ENCODE peak calls at places on chromosomes 16 and 17, in nine cellular contexts. L, U, V, Z, D, M, I, O and R are unnamed samples.

GRCh38 chr16:31471875-31472558 is at the start of gene TGFB1I1:
- DNase-seq in L (peak; percentile 61), U (no peak), V (no peak), Z (no peak), D (peak; percentile 90), M (peak; percentile 90), I (peak; percentile 60), O (no peak), R (peak; percentile 89)

GRCh38 chr17:42475853-42476252 is 17.2 kb downstream of the ATP6V0A1 start:
- DNase-seq in L (no peak), U (no peak), V (no peak), Z (no peak), D (no peak), M (no peak), I (no peak), O (no peak), R (no peak)

GRCh38 chr17:82400830-82401229 is 17.3 kb upstream of the HEXD start:
- DNase-seq in L (no peak), U (no peak), V (peak; percentile 36), Z (no peak), D (no peak), M (no peak), I (peak; percentile 35), O (no peak), R (no peak)

GRCh38 chr17:73293480-73293911 is 18.3 kb downstream of the CDC42EP4 start:
- DNase-seq in L (no peak), U (peak; percentile 78), V (no peak), Z (peak; percentile 70), D (peak; percentile 78), M (peak; percentile 77), I (no peak), O (peak; percentile 78), R (peak; percentile 57)

GRCh38 chr17:12680993-12681392 is 15.3 kb downstream of the MYOCD start:
- DNase-seq in L (no peak), U (no peak), V (no peak), Z (no peak), D (no peak), M (no peak), I (no peak), O (no peak), R (no peak)

GRCh38 chr17:79182176-79183160 is 107.8 kb downstream of the ENGASE start:
- DNase-seq in L (no peak), U (no peak), V (no peak), Z (no peak), D (no peak), M (no peak), I (no peak), O (no peak), R (no peak)

GRCh38 chr16:66923247-66923851 is 2.0 kb downstream of the RRAD start:
- DNase-seq in L (no peak), U (no peak), V (no peak), Z (no peak), D (peak; percentile 73), M (no peak), I (no peak), O (no peak), R (no peak)

GRCh38 chr17:68832140-68832871 is 122.9 kb downstream of the ABCA8 start:
- DNase-seq in L (no peak), U (no peak), V (no peak), Z (no peak), D (no peak), M (peak; percentile 13), I (peak; percentile 20), O (no peak), R (no peak)

GRCh38 chr16:70726869-70727494 is 41.1 kb upstream of the MTSS2 start:
- DNase-seq in L (no peak), U (no peak), V (no peak), Z (no peak), D (peak; percentile 73), M (no peak), I (no peak), O (no peak), R (no peak)

GRCh38 chr16:70728145-70728544 is 42.3 kb upstream of the MTSS2 start:
- DNase-seq in L (no peak), U (no peak), V (no peak), Z (no peak), D (no peak), M (no peak), I (no peak), O (no peak), R (no peak)

GRCh38 chr16:70725024-70725911 is 39.4 kb upstream of the MTSS2 start:
- DNase-seq in L (no peak), U (no peak), V (no peak), Z (no peak), D (peak; percentile 69), M (no peak), I (no peak), O (no peak), R (no peak)

GRCh38 chr16:70724146-70725023 is 38.5 kb upstream of the MTSS2 start:
- DNase-seq in L (no peak), U (no peak), V (no peak), Z (no peak), D (no peak), M (no peak), I (no peak), O (no peak), R (no peak)

DNA sequence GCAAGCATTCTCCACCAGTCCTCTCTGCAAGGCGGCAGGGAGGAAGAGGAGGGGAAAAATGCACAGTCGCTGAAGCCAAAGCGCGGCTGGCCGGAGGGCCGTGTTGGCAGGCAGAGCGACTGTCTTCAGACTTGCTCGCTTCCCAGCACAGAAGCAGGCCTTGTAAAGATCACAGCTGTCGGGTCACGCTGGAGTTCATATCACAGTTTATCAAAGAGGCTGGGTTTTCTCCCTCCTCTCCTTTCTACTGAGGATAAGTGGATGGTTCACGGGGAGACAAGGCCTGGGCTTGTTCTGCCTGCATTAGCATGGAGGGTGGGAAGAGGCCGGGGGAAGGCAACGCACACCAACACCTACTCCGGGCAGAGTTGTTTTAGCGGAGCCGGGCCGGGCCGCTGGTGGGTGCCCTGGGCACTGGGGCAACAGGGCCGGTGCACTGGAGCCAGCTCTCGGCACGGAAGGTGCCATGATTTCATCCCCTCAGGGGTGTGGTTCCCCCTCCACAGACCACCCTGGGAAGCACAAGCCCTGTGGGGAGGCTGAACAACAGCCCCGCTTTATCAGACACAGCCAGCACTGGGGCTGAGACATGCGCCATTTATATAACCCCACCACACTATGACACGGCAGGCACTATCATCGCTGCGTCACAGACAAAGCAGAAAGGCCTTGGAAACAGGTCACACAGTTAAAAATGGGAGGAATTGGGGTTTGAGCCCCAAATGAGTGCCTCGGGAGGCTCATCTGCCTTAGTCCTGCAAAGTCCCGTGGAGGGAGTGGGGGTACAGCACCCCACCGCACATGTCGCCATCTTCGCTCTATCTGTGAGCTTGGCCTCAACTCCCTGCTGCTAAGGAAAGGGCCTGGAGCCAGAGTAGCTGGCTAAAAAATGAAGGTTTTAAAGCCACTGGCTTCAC is 40.3 kb upstream of the MTSS2 start:
- DNase-seq in L (no peak), U (peak; percentile 28), V (no peak), Z (no peak), D (peak; percentile 80), M (no peak), I (no peak), O (no peak), R (no peak)
- H3K4me3 ChIP-seq in L (no peak overlapping the region), U (no peak overlapping the region), V (no peak overlapping the region), Z (no peak overlapping the region), D (no peak overlapping the region), M (peak overlapping the region; percentile 3), I (no peak overlapping the region), O (no peak overlapping the region), R (no peak overlapping the region)

DNA sequence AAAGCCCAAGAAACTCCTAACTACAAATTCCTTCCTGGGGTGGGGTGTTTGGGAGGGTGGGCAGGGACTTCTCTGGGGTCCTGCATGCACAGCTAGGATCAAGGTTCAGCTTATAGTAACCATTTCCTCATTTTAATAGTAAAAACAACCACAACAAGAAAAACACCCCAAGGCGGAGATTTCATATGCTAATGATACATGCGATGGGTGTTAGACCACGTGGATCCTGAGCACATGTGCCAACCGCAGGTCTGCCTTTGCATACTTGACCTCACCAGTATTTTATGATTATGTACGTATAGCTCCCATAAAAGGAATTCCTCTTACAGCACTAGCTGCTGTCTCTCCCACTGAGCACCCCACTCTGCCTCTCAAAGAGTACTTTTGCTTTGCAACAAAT is 1.9 kb downstream of the KRTAP4-11 start:
- DNase-seq in L (no peak), U (no peak), V (no peak), Z (no peak), D (no peak), M (no peak), I (no peak), O (no peak), R (no peak)
- H3K27me3 ChIP-seq in L (no peaks in the 10 kb centered on the region), U (no peaks in the 10 kb centered on the region), V (no peaks in the 10 kb centered on the region), Z (no peaks in the 10 kb centered on the region), D (no peaks in the 10 kb centered on the region), M (no peaks in the 10 kb centered on the region), I (no peaks in the 10 kb centered on the region), O (no peaks in the 10 kb centered on the region), R (no peaks in the 10 kb centered on the region)

GRCh38 chr17:40017422-40018080 is 2.3 kb downstream of the CSF3 start:
- DNase-seq in L (no peak), U (no peak), V (no peak), Z (no peak), D (peak; percentile 70), M (no peak), I (no peak), O (no peak), R (no peak)

GRCh38 chr17:40015998-40016691 is 905 bp downstream of the CSF3 start:
- DNase-seq in L (no peak), U (no peak), V (no peak), Z (no peak), D (no peak), M (no peak), I (no peak), O (no peak), R (no peak)

GRCh38 chr17:40015005-40015997 is at the start of gene CSF3:
- DNase-seq in L (peak; percentile 69), U (no peak), V (no peak), Z (no peak), D (peak; percentile 76), M (no peak), I (peak; percentile 75), O (no peak), R (no peak)

GRCh38 chr17:40018211-40019121 is 3.2 kb downstream of the CSF3 start:
- DNase-seq in L (no peak), U (no peak), V (no peak), Z (no peak), D (peak; percentile 91), M (no peak), I (no peak), O (no peak), R (no peak)

GRCh38 chr17:40016692-40017000 is 1.4 kb downstream of the CSF3 start:
- DNase-seq in L (no peak), U (no peak), V (no peak), Z (no peak), D (no peak), M (no peak), I (no peak), O (no peak), R (no peak)
- H3K4me3 ChIP-seq in L (no peak overlapping the region), U (no peak overlapping the region), V (no peak overlapping the region), Z (no peak overlapping the region), D (no peak overlapping the region), M (no peak overlapping the region), I (no peak overlapping the region), O (no peak overlapping the region), R (no peak overlapping the region)

GRCh38 chr17:30234296-30234695 is 1.2 kb downstream of the SLC6A4 start:
- DNase-seq in L (no peak), U (no peak), V (no peak), Z (no peak), D (no peak), M (no peak), I (no peak), O (no peak), R (no peak)

GRCh38 chr17:30232822-30233427 is 2.6 kb downstream of the SLC6A4 start:
- DNase-seq in L (no peak), U (no peak), V (no peak), Z (no peak), D (no peak), M (no peak), I (no peak), O (no peak), R (no peak)

GRCh38 chr17:30234954-30235353 is 543 bp downstream of the SLC6A4 start:
- DNase-seq in L (no peak), U (no peak), V (no peak), Z (no peak), D (no peak), M (no peak), I (no peak), O (no peak), R (no peak)

GRCh38 chr17:30230596-30231125 is 4.8 kb downstream of the SLC6A4 start:
- DNase-seq in L (no peak), U (no peak), V (no peak), Z (no peak), D (no peak), M (no peak), I (no peak), O (no peak), R (no peak)

DNA sequence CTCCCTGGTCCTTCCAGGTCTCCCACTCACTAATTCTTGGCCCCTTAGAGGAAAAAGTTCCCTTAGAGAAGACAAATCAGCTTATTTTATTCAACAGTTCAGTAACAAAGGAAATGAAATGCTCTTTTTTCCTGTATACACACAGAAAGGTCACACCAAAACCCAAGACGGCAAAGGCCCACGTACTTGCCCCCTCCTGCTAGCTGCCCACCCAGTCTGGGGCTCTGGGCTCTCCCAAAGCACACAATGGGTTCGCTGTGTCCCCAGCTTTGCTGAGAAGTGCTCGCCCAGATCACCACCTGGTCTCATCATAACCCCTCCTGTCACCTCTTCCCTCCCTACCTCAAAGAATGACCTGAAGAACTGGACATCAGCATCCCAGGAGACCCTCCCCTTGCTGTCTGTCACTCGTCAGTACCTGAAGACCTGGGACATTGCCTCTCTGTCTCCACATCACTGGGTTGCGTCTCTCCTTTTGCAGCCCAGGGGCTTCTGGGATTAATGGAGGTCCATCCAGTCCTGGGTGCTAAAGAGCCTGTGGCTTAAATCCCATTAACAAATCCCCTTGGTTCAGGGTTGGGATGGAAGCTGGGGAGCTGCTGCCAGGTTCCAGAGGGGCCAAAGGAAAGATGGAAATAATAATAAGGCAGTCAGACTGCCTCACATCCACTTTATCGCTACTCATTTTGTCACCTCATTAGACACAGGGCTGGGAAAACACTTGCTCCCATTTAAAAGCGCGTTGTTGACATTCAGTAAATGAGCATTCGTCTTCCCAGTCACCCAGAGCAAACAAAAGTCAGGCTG is 3.3 kb downstream of the SLC6A4 start:
- DNase-seq in L (no peak), U (no peak), V (no peak), Z (no peak), D (no peak), M (no peak), I (no peak), O (no peak), R (no peak)
- H3K27me3 ChIP-seq in L (no peaks in the 10 kb centered on the region), U (no peaks in the 10 kb centered on the region), V (peaks cover 17% of the 10 kb centered on the region), Z (peaks cover 32% of the 10 kb centered on the region), D (peaks cover 8% of the 10 kb centered on the region), M (peaks cover 9% of the 10 kb centered on the region), I (peaks cover 17% of the 10 kb centered on the region), O (peaks cover 33% of the 10 kb centered on the region), R (peaks cover 39% of the 10 kb centered on the region)